ENCODE peak calls at places on chromosome 2, in ten cellular contexts. S is WTC11, K is HCT116, O is A549, Q is K562, P is GM12878, U is SK-N-SH, G is endothelial cell of umbilical vein, V is H1, L is HepG2. M is an unnamed sample.

GRCh38 chr2:3145471-3146027 is 232.1 kb downstream of the EIPR1 start:
- DNase-seq in V (no peak), G (no peak), L (no peak), Q (no peak), O (no peak), U (no peak), K (no peak), S (no peak), P (no peak), M (no peak)

GRCh38 chr2:24855703-24856102 is 62.5 kb downstream of the CENPO start:
- DNase-seq in L (no peak), P (no peak), Q (no peak), K (no peak), G (no peak), V (no peak), U (no peak), O (no peak), S (no peak), M (peak)

GRCh38 chr2:37829616-37830385 is 95.3 kb upstream of the RMDN2 start:
- DNase-seq in S (no peak), Q (no peak), V (no peak), P (peak), O (no peak), U (no peak), L (no peak), G (peak), K (no peak), M (no peak)

GRCh38 chr2:102505290-102505689 is 32.3 kb downstream of the SLC9A4 start:
- DNase-seq in V (no peak), S (no peak), Q (no peak), L (no peak), P (no peak), G (no peak), U (no peak), O (no peak), K (no peak), M (no peak)

GRCh38 chr2:241751152-241751551 is 16.7 kb downstream of the D2HGDH start:
- DNase-seq in O (no peak), P (no peak), S (no peak), Q (no peak), U (no peak), L (no peak), K (no peak), G (no peak), V (no peak), M (no peak)

GRCh38 chr2:144548532-144549191 is 28.7 kb upstream of the ZEB2 start:
- DNase-seq in L (no peak), P (no peak), K (no peak), S (no peak), O (no peak), Q (no peak), G (no peak), U (no peak), V (no peak), M (peak)

GRCh38 chr2:233848276-233848675 is 6.1 kb downstream of the HJURP start:
- DNase-seq in Q (no peak), V (peak), P (no peak), G (no peak), S (no peak), K (no peak), L (no peak), O (no peak), U (no peak), M (peak)

GRCh38 chr2:15984367-15985255 is 44.3 kb downstream of the MYCN start:
- DNase-seq in L (no peak), Q (no peak), V (peak), G (no peak), O (no peak), P (no peak), S (peak), U (peak), K (no peak), M (no peak)

GRCh38 chr2:127411609-127412370 is 6.4 kb upstream of the PROC start:
- DNase-seq in U (no peak), V (no peak), K (no peak), S (no peak), O (peak), G (peak), Q (no peak), L (no peak), P (no peak), M (peak)

GRCh38 chr2:65562890-65563289 is 130.5 kb upstream of the SPRED2 start:
- DNase-seq in V (no peak), Q (no peak), O (no peak), K (no peak), U (no peak), S (no peak), G (no peak), L (no peak), P (no peak), M (no peak)

GRCh38 chr2:170313636-170314348 is 135.8 kb downstream of the MYO3B start:
- DNase-seq in O (no peak), P (no peak), K (no peak), V (no peak), U (no peak), Q (peak), G (no peak), L (no peak), S (no peak), M (no peak)

GRCh38 chr2:240412211-240412830 is 23.1 kb upstream of the GPC1 start:
- DNase-seq in Q (no peak), O (no peak), S (peak), V (no peak), G (no peak), L (no peak), K (no peak), U (no peak), P (no peak), M (no peak)

GRCh38 chr2:28713582-28714292 is 37.9 kb upstream of the PPP1CB start:
- DNase-seq in L (no peak), V (no peak), K (no peak), O (peak), Q (peak), S (no peak), U (no peak), P (no peak), G (no peak), M (peak)

GRCh38 chr2:133498615-133499585 is 69.4 kb downstream of the NCKAP5 start:
- DNase-seq in O (no peak), K (no peak), G (no peak), Q (no peak), S (no peak), V (no peak), P (peak), L (no peak), U (no peak), M (no peak)

GRCh38 chr2:234640657-234641056 is 143.8 kb upstream of the ARL4C start:
- DNase-seq in V (no peak), O (peak), P (no peak), S (no peak), L (no peak), U (no peak), Q (no peak), K (no peak), G (no peak), M (no peak)

GRCh38 chr2:95278051-95278471 is 3.8 kb downstream of the PROM2 start:
- DNase-seq in K (peak), Q (peak), L (no peak), P (no peak), O (no peak), V (no peak), S (no peak), G (no peak), U (no peak), M (peak)

GRCh38 chr2:66389651-66390131 is 45.2 kb upstream of the MEIS1 start:
- DNase-seq in Q (peak), L (no peak), K (no peak), U (no peak), O (peak), S (no peak), V (no peak), G (no peak), P (no peak), M (peak)

GRCh38 chr2:226079677-226080076 is 680.2 kb downstream of the NYAP2 start:
- DNase-seq in O (no peak), U (no peak), P (no peak), V (no peak), S (no peak), G (no peak), K (peak), L (no peak), Q (no peak), M (peak)

GRCh38 chr2:200425026-200425821 is 84.6 kb downstream of the KCTD18 start:
- DNase-seq in O (no peak), S (no peak), L (no peak), V (no peak), Q (no peak), G (no peak), K (no peak), P (no peak), U (no peak), M (no peak)

GRCh38 chr2:60530228-60530627 is 23.2 kb downstream of the BCL11A start:
- DNase-seq in U (peak), K (no peak), S (no peak), V (no peak), P (no peak), G (no peak), L (no peak), Q (no peak), O (no peak), M (no peak)

GRCh38 chr2:118565816-118566540 is 281.5 kb downstream of the EN1 start:
- DNase-seq in Q (no peak), O (no peak), K (no peak), S (no peak), U (no peak), P (no peak), G (no peak), L (no peak), V (no peak), M (no peak)

GRCh38 chr2:16508061-16508851 is 157.4 kb downstream of the CYRIA start:
- DNase-seq in O (peak), P (no peak), V (peak), Q (peak), L (peak), S (peak), K (no peak), U (peak), G (peak), M (peak)

GRCh38 chr2:226325541-226325940 is 474.1 kb downstream of the IRS1 start:
- DNase-seq in S (no peak), O (no peak), L (no peak), U (no peak), K (no peak), V (no peak), Q (no peak), G (no peak), P (no peak), M (peak)

GRCh38 chr2:32450851-32451250 is 94.0 kb downstream of the BIRC6 start:
- DNase-seq in O (no peak), L (no peak), K (no peak), P (no peak), Q (no peak), G (no peak), U (no peak), V (no peak), S (no peak), M (no peak)

DNA sequence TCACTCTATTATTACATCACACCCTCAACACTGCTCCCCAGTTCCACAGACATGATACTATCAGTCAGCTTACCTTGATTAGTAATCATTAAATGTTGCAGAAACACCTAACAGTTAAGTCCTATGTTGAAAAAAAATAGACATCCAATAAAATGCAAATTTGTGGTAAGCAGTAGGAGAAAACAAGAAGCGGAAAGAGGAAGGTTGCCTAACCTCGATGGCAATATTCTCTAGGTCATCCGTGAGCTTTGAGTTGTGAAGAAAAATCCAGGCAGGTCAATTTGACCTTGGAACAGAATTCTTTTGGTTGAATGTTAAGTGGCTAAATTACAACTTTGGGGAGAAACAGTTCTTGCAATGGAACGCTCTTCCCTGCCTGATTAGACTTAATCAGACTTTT is 264.4 kb downstream of the AFF3 start:
- DNase-seq in Q (no peak), L (no peak), S (no peak), P (no peak), O (no peak), G (no peak), V (no peak), K (no peak), U (no peak), M (peak)
- TF ChIP-seq MAX in Q (no peak), L (no peak), S (no peak), P (no peak), O (no peak), G (no peak), V (no peak), K (no peak), U (no peak), M (no peak)

GRCh38 chr2:70431948-70432347 is 121.7 kb downstream of the TGFA start:
- DNase-seq in V (no peak), L (peak), K (peak), Q (no peak), O (no peak), S (no peak), G (no peak), P (no peak), U (no peak), M (no peak)
- TF ChIP-seq MAX in V (no peak), L (no peak), K (peak), Q (no peak), O (no peak), S (no peak), G (no peak), P (no peak), U (no peak), M (no peak)

DNA sequence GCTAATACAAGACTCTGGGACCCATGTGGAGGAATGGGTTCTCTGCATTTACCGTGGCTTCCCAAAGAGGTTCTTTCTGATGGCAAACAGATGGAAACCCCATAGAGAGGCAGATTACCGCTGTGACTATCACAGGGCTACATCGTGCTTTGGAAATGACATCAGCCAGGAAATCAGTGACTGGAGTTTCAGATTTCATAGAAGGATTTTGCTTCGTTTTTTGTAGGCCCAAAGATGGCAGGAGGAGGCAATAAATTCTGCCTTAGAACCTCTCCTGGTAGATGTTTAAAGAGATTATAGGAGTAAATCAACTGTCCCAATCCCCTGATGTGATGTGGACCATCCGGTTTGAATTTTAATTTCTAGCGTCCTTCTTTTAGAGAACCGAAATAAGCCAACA is 214.1 kb downstream of the AGPS start:
- DNase-seq in O (no peak), L (no peak), G (peak), V (no peak), P (no peak), Q (no peak), S (no peak), U (no peak), K (no peak), M (no peak)
- TF ChIP-seq MAX in O (no peak), L (no peak), G (no peak), V (no peak), P (no peak), Q (no peak), S (no peak), U (no peak), K (no peak), M (no peak)

DNA sequence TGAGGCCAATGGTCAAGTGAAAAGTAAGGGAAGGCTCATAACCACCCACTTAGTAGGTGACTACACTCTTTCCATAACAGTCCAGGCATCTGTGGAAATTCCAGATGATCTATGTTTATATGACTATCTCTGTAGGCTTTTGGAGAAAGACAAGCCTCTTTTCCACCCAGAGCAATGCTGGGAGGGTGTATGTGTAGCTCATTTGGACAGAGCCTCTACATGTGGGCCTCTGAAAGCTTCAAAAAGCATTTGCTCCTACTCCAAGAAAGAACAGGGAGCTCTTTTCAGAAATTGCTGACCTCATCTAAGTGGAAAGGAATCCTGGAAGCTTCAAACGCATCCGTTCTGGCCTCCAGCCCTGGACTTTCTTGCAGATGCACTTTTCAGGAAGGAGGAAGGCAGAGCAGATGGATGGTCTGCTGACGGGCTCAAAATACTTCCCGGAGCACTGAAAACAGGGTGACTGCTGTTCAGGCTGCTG is 308.7 kb downstream of the LRATD1 start:
- DNase-seq in K (no peak), Q (no peak), P (no peak), S (no peak), O (no peak), G (no peak), L (no peak), U (no peak), V (no peak), M (no peak)
- TF ChIP-seq MAX in K (no peak), Q (no peak), P (no peak), S (no peak), O (no peak), G (no peak), L (no peak), U (no peak), V (no peak), M (no peak)

DNA sequence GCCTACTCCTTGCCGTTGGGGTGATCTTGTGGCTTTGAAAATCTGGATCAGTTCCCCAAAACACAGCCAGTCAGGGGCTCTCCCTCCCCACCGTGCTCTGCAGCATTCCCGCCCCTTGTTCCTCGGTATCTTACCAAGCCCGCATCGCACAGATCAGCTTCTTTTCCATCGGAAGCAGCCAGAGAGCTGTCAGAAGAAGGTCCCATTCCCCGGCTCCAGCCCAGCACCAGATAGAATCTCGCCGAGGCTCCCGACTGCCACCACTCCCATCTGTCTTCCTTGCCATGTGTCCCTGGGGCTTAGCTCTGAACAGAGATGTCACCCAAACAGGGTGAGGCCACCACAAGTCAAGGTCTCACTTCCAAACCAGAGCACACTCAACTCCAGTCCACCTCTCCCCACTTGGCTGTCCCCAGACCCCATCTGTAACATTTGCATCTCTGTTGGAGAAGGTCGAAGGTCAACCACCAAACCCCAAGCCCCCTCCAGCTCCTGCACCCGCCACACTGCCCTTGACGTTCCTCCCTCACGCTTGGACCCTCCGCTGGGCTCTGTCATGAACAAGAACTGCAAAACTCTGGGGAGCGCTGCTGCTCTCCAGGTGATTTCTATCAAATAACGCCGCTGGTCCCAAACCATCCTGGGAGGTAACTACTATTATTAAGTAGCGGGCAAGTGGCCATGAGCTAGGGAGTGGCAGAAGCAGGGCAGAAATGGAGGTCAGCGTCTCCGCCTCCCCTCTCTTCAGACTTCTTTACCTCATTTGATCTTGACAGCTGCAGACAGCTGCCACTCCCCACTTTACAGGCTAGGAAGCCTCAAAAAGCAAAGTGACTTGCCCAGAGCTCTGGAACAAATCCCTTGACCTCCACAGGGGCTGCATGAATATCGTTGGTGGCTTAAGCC is 70.0 kb upstream of the TAF1B start:
- DNase-seq in Q (no peak), K (no peak), S (no peak), G (no peak), O (no peak), L (no peak), U (no peak), V (no peak), P (no peak), M (no peak)
- TF ChIP-seq MAX in Q (no peak), K (no peak), S (no peak), G (no peak), O (no peak), L (no peak), U (no peak), V (no peak), P (no peak), M (no peak)

DNA sequence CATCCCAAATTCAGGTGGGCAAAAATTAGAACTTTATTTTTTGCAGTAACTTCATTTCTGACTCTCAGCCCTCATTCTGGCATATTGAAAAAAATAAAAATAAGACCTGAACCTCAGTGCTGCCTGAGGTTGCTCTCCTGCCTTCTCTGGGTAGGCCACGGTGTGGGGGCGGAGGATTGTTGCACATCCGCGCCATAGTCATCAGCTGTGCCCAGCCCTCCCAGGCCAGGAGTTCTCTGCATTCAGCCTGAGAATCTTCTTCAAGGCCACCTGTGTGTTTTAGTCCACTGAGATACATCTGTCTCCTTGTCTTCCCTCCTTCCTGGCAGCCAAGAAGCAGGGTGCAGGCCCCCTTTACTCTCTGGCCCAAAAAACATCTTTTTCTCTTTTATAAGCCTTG is 94.7 kb downstream of the ARMC9 start:
- DNase-seq in U (no peak), G (no peak), K (no peak), S (no peak), L (no peak), P (no peak), Q (no peak), V (no peak), O (no peak), M (peak)
- TF ChIP-seq MAX in U (no peak), G (no peak), K (no peak), S (no peak), L (no peak), P (no peak), Q (no peak), V (no peak), O (no peak), M (no peak)

DNA sequence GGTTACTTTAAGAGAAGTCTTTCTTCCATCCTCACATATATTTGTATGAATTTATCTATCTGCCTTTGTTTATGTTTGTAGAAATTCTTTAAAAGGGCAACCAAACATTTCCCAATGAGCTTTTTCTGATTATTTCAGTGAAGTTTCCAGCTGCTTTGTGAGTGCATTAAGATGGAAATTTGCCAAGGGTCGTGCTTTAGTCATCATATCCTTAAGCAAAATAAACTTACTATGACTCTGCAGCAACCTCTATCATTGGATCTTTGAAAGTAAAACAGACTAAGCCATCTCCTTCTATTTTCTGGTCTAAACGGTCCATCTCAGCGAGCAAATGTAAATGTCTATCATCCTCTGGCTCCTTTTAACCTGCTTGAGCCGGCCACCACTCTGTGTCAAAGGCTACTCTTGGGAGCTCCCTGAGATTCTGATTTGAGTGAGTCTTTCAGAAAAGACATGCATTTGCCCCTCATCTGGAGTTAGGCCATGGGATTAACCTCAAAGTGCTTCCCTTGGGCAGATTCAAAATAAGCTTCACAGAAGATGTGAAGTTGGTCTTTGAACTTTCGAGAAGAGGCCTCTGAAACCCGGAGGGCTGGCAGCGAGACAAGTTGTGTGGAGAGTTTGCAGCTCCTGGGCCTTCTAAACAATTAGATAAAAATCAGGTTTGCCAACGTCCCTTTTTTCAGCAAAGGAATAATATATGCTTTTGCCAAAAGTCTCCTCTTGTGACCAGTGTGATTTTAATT is 489.5 kb downstream of the SOX11 start:
- DNase-seq in Q (no peak), O (peak), U (no peak), V (no peak), P (no peak), G (no peak), L (no peak), S (no peak), K (no peak), M (no peak)
- TF ChIP-seq MAX in Q (no peak), O (no peak), U (no peak), V (no peak), P (no peak), G (no peak), L (no peak), S (no peak), K (no peak), M (no peak)